ENCODE peak calls at places on chromosomes 1 and 21, in five cellular contexts. P is astrocyte of the cerebellum, S is progenitor cell of endocrine pancreas, Q is amniotic stem cell, K is C1 segment of cervical spinal cord. H is an unnamed sample.

GRCh38 chr1:197178998-197179397 is 32.5 kb upstream of the ASPM start:
- DNase-seq in K (no peak), P (no peak), Q (peak; percentile 55), S (no peak), H (no peak)

GRCh38 chr1:77447669-77448068 is 165.8 kb downstream of the AK5 start:
- DNase-seq in Q (no peak), P (no peak), K (no peak), S (no peak), H (no peak)

GRCh38 chr1:21702780-21703179 is 33.6 kb upstream of the RAP1GAP start:
- DNase-seq in S (no peak), Q (no peak), K (no peak), P (no peak), H (no peak)

GRCh38 chr1:201531551-201532425 is 7.1 kb upstream of the NAV1 start:
- DNase-seq in Q (no peak), K (no peak), S (no peak), P (no peak), H (no peak)

GRCh38 chr1:20981903-20982695 is 194.6 kb downstream of the EIF4G3 start:
- DNase-seq in S (no peak), P (peak; percentile 24), Q (peak; percentile 16), K (no peak), H (no peak)

GRCh38 chr1:2097386-2098300 is 47.4 kb downstream of the PRKCZ start:
- DNase-seq in Q (no peak), S (no peak), P (no peak), K (no peak), H (no peak)

GRCh38 chr1:243287128-243287470 is 31.3 kb downstream of the SDCCAG8 start:
- DNase-seq in S (no peak), P (no peak), K (no peak), Q (no peak), H (no peak)

GRCh38 chr21:24280591-24280990 is 1326.7 kb downstream of the MRPL39 start:
- DNase-seq in S (no peak), Q (no peak), K (no peak), P (no peak), H (no peak)

GRCh38 chr21:38126677-38127271 is 130.0 kb upstream of the KCNJ15 start:
- DNase-seq in K (peak; percentile 0), P (peak; percentile 20), Q (peak; percentile 19), S (peak; percentile 64), H (peak; percentile 10)

GRCh38 chr1:239386453-239387303 is at the start of gene CHRM3:
- DNase-seq in S (peak; percentile 54), P (no peak), K (no peak), Q (no peak), H (peak; percentile 16)

GRCh38 chr1:198656500-198656932 is 17.7 kb downstream of the PTPRC start:
- DNase-seq in P (no peak), K (no peak), S (no peak), Q (no peak), H (no peak)